ENCODE peak calls at places on chromosomes 7 and 10, in four cellular contexts. One of them, this sample, is unnamed.

GRCh38 chr10:77251297-77252013 is 386.2 kb downstream of the KCNMA1 start:
- DNase-seq in GM12878: no peak
- DNase-seq in K562: peak
- DNase-seq in HL-60: no peak
- DNase-seq in this sample: no peak

GRCh38 chr10:71447676-71448075 is 51.0 kb downstream of the CDH23 start:
- DNase-seq in HL-60: no peak
- DNase-seq in K562: no peak
- DNase-seq in GM12878: no peak
- DNase-seq in this sample: no peak

GRCh38 chr7:139321071-139321745 is 19.9 kb upstream of the FMC1 start:
- DNase-seq in K562: peak
- DNase-seq in HL-60: no peak
- DNase-seq in GM12878: no peak
- DNase-seq in this sample: no peak

GRCh38 chr7:19060870-19061269 is 56.6 kb downstream of the TWIST1 start:
- DNase-seq in K562: no peak
- DNase-seq in GM12878: no peak
- DNase-seq in HL-60: no peak
- DNase-seq in this sample: no peak

GRCh38 chr7:7861211-7861633 is 107.4 kb upstream of the GLCCI1 start:
- DNase-seq in GM12878: no peak
- DNase-seq in K562: no peak
- DNase-seq in HL-60: no peak
- DNase-seq in this sample: no peak

GRCh38 chr7:74412061-74412460 is 41.6 kb upstream of the GTF2IRD1 start:
- DNase-seq in GM12878: no peak
- DNase-seq in HL-60: no peak
- DNase-seq in K562: peak
- DNase-seq in this sample: no peak

GRCh38 chr10:130485958-130486680 is 349.9 kb downstream of the GLRX3 start:
- DNase-seq in HL-60: no peak
- DNase-seq in GM12878: no peak
- DNase-seq in K562: no peak
- DNase-seq in this sample: no peak

GRCh38 chr10:73641272-73642060 is at the start of gene MYOZ1:
- DNase-seq in K562: peak
- DNase-seq in GM12878: no peak
- DNase-seq in HL-60: no peak
- DNase-seq in this sample: no peak

GRCh38 chr10:125094111-125094705 is 66.2 kb downstream of the CTBP2 start:
- DNase-seq in HL-60: no peak
- DNase-seq in GM12878: no peak
- DNase-seq in K562: no peak
- DNase-seq in this sample: no peak

GRCh38 chr7:30327813-30328212 is 43.4 kb downstream of the ZNRF2 start:
- DNase-seq in GM12878: no peak
- DNase-seq in HL-60: no peak
- DNase-seq in K562: no peak
- DNase-seq in this sample: no peak

GRCh38 chr7:12030116-12030515 is 181.0 kb upstream of the TMEM106B start:
- DNase-seq in K562: no peak
- DNase-seq in HL-60: no peak
- DNase-seq in GM12878: no peak
- DNase-seq in this sample: no peak

GRCh38 chr10:79248341-79248931 is 98.8 kb upstream of the PPIF start:
- DNase-seq in GM12878: no peak
- DNase-seq in K562: no peak
- DNase-seq in HL-60: peak
- DNase-seq in this sample: no peak

GRCh38 chr7:44460325-44460724 is 30.1 kb downstream of the NUDCD3 start:
- DNase-seq in GM12878: peak
- DNase-seq in HL-60: no peak
- DNase-seq in K562: no peak
- DNase-seq in this sample: peak

GRCh38 chr7:44465490-44465889 is 25.0 kb downstream of the NUDCD3 start:
- DNase-seq in GM12878: no peak
- DNase-seq in K562: no peak
- DNase-seq in HL-60: no peak
- DNase-seq in this sample: no peak

GRCh38 chr7:44463169-44463808 is 27.2 kb downstream of the NUDCD3 start:
- DNase-seq in GM12878: no peak
- DNase-seq in K562: peak
- DNase-seq in HL-60: no peak
- DNase-seq in this sample: no peak

GRCh38 chr7:44466300-44467216 is 23.9 kb downstream of the NUDCD3 start:
- DNase-seq in K562: no peak
- DNase-seq in HL-60: no peak
- DNase-seq in GM12878: no peak
- DNase-seq in this sample: no peak

DNA sequence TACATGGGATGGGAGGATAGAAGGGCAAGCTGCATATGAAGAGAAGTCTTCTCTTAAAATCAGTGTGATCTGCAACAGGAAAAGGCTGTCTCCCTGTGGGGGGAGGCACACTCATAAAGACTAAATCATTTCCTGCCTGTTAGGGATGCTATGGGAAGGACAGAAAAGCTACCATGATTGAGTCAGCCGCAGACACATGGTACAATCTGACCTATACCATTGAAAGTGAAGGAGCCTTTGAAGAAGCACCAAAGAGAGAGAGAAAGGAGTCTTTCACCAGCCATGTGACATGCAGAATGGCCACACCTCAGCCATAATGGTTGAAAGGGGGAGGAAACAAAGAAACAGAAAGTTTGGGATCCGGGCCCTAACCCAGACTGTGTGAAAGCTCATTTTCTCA is 29.1 kb downstream of the NUDCD3 start:
- DNase-seq in K562: no peak
- DNase-seq in HL-60: no peak
- DNase-seq in GM12878: peak
- DNase-seq in this sample: no peak
- TF ChIP-seq SPI1 in K562: no peak
- TF ChIP-seq SPI1 in HL-60: no peak
- TF ChIP-seq SPI1 in GM12878: no peak
- TF ChIP-seq SPI1 in this sample: no peak

GRCh38 chr10:36053271-36053670 is 411.2 kb upstream of the FZD8 start:
- DNase-seq in GM12878: no peak
- DNase-seq in HL-60: no peak
- DNase-seq in K562: no peak
- DNase-seq in this sample: no peak

GRCh38 chr10:36057731-36058130 is 415.6 kb upstream of the FZD8 start:
- DNase-seq in HL-60: no peak
- DNase-seq in K562: no peak
- DNase-seq in GM12878: no peak
- DNase-seq in this sample: no peak

GRCh38 chr10:36057180-36057579 is 415.1 kb upstream of the FZD8 start:
- DNase-seq in HL-60: no peak
- DNase-seq in GM12878: no peak
- DNase-seq in K562: no peak
- DNase-seq in this sample: no peak
- TF ChIP-seq SPI1 in HL-60: no peak
- TF ChIP-seq SPI1 in GM12878: no peak
- TF ChIP-seq SPI1 in K562: no peak
- TF ChIP-seq SPI1 in this sample: no peak

GRCh38 chr7:158541330-158542010 is 46.2 kb downstream of the PTPRN2 start:
- DNase-seq in HL-60: peak
- DNase-seq in K562: peak
- DNase-seq in GM12878: no peak
- DNase-seq in this sample: peak
- TF ChIP-seq SPI1 in HL-60: peak
- TF ChIP-seq SPI1 in K562: peak
- TF ChIP-seq SPI1 in GM12878: no peak
- TF ChIP-seq SPI1 in this sample: no peak

DNA sequence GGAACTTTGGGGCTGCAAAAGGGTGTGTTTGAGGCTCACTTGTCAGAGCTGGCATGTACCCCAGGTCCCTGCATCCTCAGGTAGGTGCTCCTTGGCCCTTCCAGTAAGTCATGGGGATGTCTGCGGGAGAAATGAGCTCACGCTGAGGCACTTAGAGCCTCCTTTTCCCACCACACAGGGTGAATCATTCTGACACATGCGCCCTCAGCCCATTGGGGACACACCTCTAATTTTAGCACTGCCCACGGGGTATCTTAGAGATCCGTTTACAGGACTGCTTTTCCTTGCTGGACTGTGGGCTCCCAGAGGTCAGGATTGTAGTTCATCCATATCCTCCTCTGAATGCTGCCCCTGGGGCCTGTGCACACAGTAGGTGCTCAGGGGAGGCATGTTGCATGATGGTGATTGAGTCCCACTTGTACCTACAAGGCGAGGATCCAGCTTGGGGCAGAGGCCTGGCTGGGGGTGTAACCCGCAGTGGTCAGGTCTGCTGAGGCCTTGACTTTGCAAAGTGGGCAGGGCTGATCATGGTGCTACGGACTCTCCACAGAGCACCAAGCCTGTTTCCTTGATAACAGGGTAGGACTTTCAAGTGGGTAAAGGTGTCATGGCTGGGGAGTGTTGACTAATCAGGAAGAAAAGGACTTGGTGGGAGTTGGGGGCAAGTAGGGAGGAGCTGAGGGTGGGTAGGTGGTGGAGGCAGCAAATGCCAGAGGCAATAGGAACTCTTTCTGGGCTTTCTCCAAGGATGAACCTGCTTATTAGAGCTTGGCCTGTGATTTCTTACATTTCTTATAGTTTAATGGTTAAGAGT is 5.8 kb downstream of the TSPAN15 start:
- DNase-seq in K562: no peak
- DNase-seq in GM12878: no peak
- DNase-seq in HL-60: no peak
- DNase-seq in this sample: no peak
- TF ChIP-seq SPI1 in K562: no peak
- TF ChIP-seq SPI1 in GM12878: no peak
- TF ChIP-seq SPI1 in HL-60: no peak
- TF ChIP-seq SPI1 in this sample: no peak

GRCh38 chr10:103543617-103544525 is 50.4 kb downstream of the NEURL1 start:
- DNase-seq in K562: no peak
- DNase-seq in GM12878: no peak
- DNase-seq in HL-60: no peak
- DNase-seq in this sample: no peak
- TF ChIP-seq SPI1 in K562: no peak
- TF ChIP-seq SPI1 in GM12878: no peak
- TF ChIP-seq SPI1 in HL-60: no peak
- TF ChIP-seq SPI1 in this sample: no peak

DNA sequence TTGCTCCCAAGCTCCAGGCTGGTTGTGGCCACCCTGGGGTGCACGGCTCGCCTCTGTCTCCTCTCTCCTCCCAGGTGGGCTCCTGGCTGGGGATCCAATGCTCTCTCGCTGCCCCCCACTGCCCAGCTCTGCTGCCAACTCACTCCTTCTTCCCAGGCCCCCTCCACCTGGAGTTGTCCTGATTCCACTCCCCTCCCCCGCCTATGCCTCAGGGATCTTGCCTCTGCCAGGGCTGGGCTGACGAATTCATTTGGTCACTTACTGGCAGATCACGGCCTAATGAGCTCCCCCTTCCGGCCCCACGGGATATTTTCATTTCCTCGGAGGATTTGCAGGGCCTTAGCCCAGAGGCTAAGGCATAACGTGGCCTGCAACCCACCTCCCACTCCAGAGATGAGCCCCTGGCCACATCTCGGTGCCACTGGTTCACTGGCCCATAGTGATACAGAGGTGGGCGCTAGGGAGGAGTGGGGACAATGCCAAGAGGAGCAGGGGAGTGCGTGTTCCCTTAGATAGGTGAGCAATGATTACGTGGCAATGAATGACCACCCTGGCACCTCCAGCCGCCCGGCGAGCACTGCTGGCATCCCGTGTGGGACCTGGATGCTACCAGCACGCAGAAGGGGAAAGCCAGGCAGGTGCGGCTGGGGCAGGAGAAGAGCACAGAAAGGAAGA is 344.6 kb upstream of the SHH start:
- DNase-seq in GM12878: no peak
- DNase-seq in HL-60: no peak
- DNase-seq in K562: peak
- DNase-seq in this sample: no peak
- TF ChIP-seq SPI1 in GM12878: no peak
- TF ChIP-seq SPI1 in HL-60: no peak
- TF ChIP-seq SPI1 in K562: no peak
- TF ChIP-seq SPI1 in this sample: no peak

GRCh38 chr7:77327067-77327931 is 88.8 kb downstream of the GSAP start:
- DNase-seq in GM12878: no peak
- DNase-seq in HL-60: peak
- DNase-seq in K562: no peak
- DNase-seq in this sample: no peak
- TF ChIP-seq SPI1 in GM12878: no peak
- TF ChIP-seq SPI1 in HL-60: peak
- TF ChIP-seq SPI1 in K562: no peak
- TF ChIP-seq SPI1 in this sample: no peak